ENCODE peak calls at places on chromosomes 5 and 9, in seven cellular contexts. O is mesenchymal stem cell, V is H1, K is IMR-90, A is neuronal stem cell, T is mesendoderm, M is trophoblast cell. U is an unnamed sample.

GRCh38 chr5:86968311-86968753 is 299.4 kb upstream of the RASA1 start:
- DNase-seq in M (peak), T (peak), K (peak), O (peak), V (no peak), A (peak), U (no peak)

GRCh38 chr5:178460174-178460573 is 130.0 kb downstream of the COL23A1 start:
- DNase-seq in A (no peak), M (no peak), O (no peak), K (no peak), V (no peak), T (no peak), U (no peak)

GRCh38 chr9:91151014-91151740 is 210.5 kb downstream of the AUH start:
- DNase-seq in M (peak), O (peak), T (no peak), V (no peak), A (no peak), K (peak), U (no peak)

GRCh38 chr5:119478781-119479180 is 26.5 kb downstream of the HSD17B4 start:
- DNase-seq in T (peak), K (peak), O (no peak), M (peak), A (no peak), V (no peak), U (no peak)

GRCh38 chr5:31250201-31250600 is 56.7 kb downstream of the CDH6 start:
- DNase-seq in V (no peak), A (no peak), O (no peak), T (no peak), M (no peak), K (no peak), U (no peak)

GRCh38 chr9:122254761-122255160 is 9.9 kb downstream of the RBM18 start:
- DNase-seq in A (no peak), M (no peak), K (no peak), O (no peak), V (no peak), T (no peak), U (no peak)

GRCh38 chr9:34675874-34676273 is 13.4 kb upstream of the CCL27 start:
- DNase-seq in M (no peak), T (no peak), V (no peak), O (no peak), A (no peak), K (no peak), U (no peak)

GRCh38 chr5:87308024-87308423 is 40.3 kb downstream of the RASA1 start:
- DNase-seq in O (no peak), T (peak), M (no peak), V (no peak), A (no peak), K (no peak), U (no peak)

GRCh38 chr9:19473605-19474004 is 64.8 kb downstream of the ACER2 start:
- DNase-seq in M (no peak), T (no peak), K (no peak), O (no peak), A (no peak), V (no peak), U (no peak)

GRCh38 chr5:68303038-68303738 is 87.6 kb downstream of the PIK3R1 start:
- DNase-seq in V (no peak), M (peak), T (peak), K (peak), A (no peak), O (peak), U (no peak)

DNA sequence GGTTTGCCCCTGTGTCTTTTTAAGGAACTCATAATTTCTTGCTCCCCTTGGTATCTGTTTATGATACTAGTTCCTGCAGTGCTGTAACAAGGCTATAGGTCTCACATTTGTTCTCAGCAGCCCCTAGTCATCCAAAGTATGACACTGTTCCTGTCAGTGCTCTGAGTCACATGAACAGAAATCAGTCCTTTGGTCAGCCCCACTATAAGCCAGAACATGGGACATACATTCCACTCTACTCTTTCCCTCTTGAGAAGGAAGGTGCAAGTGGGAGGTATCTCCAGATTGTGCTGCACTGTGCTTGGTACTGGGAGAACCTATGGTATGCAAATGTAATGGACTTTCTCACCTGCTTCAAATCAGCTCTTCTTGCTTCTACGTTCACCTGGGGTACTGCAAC is 87.0 kb downstream of the IARS1 start:
- DNase-seq in K (peak), M (peak), O (peak), T (no peak), V (no peak), A (no peak), U (no peak)
- H2BK120ac ChIP-seq in K (peak), M (no peak), O (no peak), T (no peak), V (no peak), A (no peak), U (no peak)

DNA sequence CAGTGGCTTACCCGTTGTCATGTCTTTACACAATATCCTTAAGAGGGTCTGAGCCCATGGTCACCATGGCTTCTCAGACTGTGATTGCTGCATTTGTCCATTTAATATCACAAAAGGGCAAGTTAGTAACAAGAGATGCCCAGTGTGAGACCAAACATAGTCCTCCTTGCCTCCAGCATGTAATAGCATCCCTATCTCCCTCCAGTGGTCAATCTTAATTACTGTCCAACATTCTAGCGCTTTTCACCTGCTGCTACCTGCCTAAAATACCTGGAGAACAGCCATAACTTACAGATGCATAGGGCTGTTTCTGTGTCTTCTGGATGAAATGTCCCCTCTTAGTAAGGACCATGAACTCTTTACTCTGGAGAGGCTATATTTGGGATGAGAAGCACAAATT is 267.2 kb upstream of the DAB2 start:
- DNase-seq in K (no peak), V (no peak), T (peak), A (no peak), O (no peak), M (peak), U (no peak)
- H2BK120ac ChIP-seq in K (no peak), V (no peak), T (no peak), A (no peak), O (no peak), M (no peak), U (no peak)

GRCh38 chr5:142386151-142387021 is 61.6 kb upstream of the SPRY4 start:
- DNase-seq in T (no peak), A (no peak), K (no peak), O (peak), V (no peak), M (no peak), U (no peak)
- H2BK120ac ChIP-seq in T (peak), A (peak), K (peak), O (peak), V (peak), M (no peak), U (no peak)

DNA sequence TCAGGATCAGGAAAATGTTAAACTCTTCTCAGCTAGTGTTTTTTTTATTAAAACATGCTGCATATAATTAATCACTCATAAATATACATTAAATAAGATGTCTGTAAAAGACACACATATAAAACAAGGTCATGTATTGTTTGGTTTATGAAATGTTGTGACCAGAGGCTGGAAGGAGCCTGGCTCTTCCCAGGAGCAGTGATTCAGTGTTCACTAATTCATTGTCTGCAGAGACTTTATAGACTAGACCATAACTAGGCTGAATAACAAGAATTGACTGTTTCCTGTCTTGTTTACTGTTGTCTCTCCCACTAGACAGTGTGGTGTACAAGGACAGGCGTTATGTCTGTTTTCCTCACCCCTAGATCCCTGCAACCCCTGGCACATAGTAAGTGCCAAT is 49.1 kb upstream of the ANKRD55 start:
- DNase-seq in T (no peak), A (no peak), V (no peak), O (peak), K (peak), M (no peak), U (no peak)
- H2BK120ac ChIP-seq in T (no peak), A (no peak), V (no peak), O (no peak), K (peak), M (peak), U (no peak)

GRCh38 chr5:137291031-137291430 is 208.1 kb downstream of the SPOCK1 start:
- DNase-seq in O (no peak), K (no peak), V (no peak), T (no peak), M (no peak), A (no peak), U (no peak)

GRCh38 chr5:137292461-137293025 is 206.6 kb downstream of the SPOCK1 start:
- DNase-seq in T (no peak), V (no peak), O (no peak), K (no peak), M (no peak), A (no peak), U (no peak)

GRCh38 chr5:137296213-137296702 is 202.9 kb downstream of the SPOCK1 start:
- DNase-seq in V (no peak), A (peak), K (peak), T (no peak), O (no peak), M (peak), U (no peak)

GRCh38 chr5:137291436-137291835 is 207.7 kb downstream of the SPOCK1 start:
- DNase-seq in V (no peak), O (no peak), M (no peak), K (no peak), A (no peak), T (peak), U (no peak)

GRCh38 chr5:137294604-137295003 is 204.5 kb downstream of the SPOCK1 start:
- DNase-seq in T (no peak), K (no peak), V (no peak), A (no peak), O (no peak), M (peak), U (no peak)
- H2BK120ac ChIP-seq in T (no peak), K (no peak), V (no peak), A (no peak), O (no peak), M (no peak), U (no peak)

GRCh38 chr5:129223178-129223577 is 128.6 kb downstream of the ISOC1 start:
- DNase-seq in V (no peak), T (no peak), O (no peak), A (no peak), M (no peak), K (no peak), U (no peak)
- H2BK120ac ChIP-seq in V (no peak), T (no peak), O (no peak), A (no peak), M (no peak), K (no peak), U (no peak)

GRCh38 chr9:127989094-127989493 is 8.3 kb upstream of the EEIG1 start:
- DNase-seq in V (no peak), O (no peak), K (no peak), A (no peak), T (no peak), M (no peak), U (no peak)
- H2BK120ac ChIP-seq in V (no peak), O (no peak), K (no peak), A (no peak), T (no peak), M (no peak), U (no peak)

DNA sequence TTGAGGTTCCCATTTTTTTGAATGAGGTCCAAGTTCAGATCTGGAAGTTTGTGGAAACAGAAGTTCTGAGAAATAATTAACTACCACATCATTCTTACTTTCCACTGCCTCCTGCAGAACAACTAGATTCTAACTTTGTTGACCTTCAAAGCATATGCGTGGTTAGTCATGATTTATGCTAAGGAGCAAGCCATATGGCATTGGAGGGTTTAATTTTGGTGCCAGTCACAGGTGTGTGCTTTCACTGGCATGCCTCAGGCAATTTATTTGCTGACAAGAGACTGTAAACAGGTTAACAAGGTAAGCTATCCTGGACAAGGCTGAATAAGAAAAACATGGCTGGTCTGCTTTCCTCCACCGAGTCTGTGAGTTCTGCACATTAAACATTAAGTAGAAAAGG is 31.5 kb downstream of the HMHB1 start:
- DNase-seq in M (no peak), O (no peak), V (no peak), A (no peak), T (no peak), K (no peak), U (no peak)
- H2BK120ac ChIP-seq in M (no peak), O (no peak), V (no peak), A (no peak), T (no peak), K (no peak), U (no peak)

U was measured in H9.